ENCODE peak calls at places on chromosomes 6 and 20, in six cellular contexts. One of them, this sample, is unnamed. For H3K4me1, the result is how much of the 10 kb centered on the place peaks cover.

GRCh38 chr6:88650029-88650619 is 313.3 kb downstream of the RNGTT start:
- DNase-seq in effector memory CD4-positive, alpha-beta T cell: no peak
- DNase-seq in heart right ventricle: no peak
- DNase-seq in RWPE2: no peak
- DNase-seq in fibroblast of lung: peak
- DNase-seq in CD8-positive, alpha-beta memory T cell: no peak
- DNase-seq in this sample: no peak

GRCh38 chr6:121794630-121795029 is 359.2 kb downstream of the GJA1 start:
- DNase-seq in heart right ventricle: no peak
- DNase-seq in RWPE2: peak
- DNase-seq in effector memory CD4-positive, alpha-beta T cell: no peak
- DNase-seq in CD8-positive, alpha-beta memory T cell: no peak
- DNase-seq in fibroblast of lung: peak
- DNase-seq in this sample: no peak

GRCh38 chr6:82467338-82467737 is 103.7 kb downstream of the TPBG start:
- DNase-seq in heart right ventricle: no peak
- DNase-seq in RWPE2: no peak
- DNase-seq in effector memory CD4-positive, alpha-beta T cell: no peak
- DNase-seq in CD8-positive, alpha-beta memory T cell: no peak
- DNase-seq in fibroblast of lung: no peak
- DNase-seq in this sample: no peak

GRCh38 chr6:152246554-152247337 is 390.4 kb downstream of the SYNE1 start:
- DNase-seq in heart right ventricle: no peak
- DNase-seq in RWPE2: no peak
- DNase-seq in CD8-positive, alpha-beta memory T cell: no peak
- DNase-seq in effector memory CD4-positive, alpha-beta T cell: no peak
- DNase-seq in fibroblast of lung: peak
- DNase-seq in this sample: no peak

GRCh38 chr6:35258858-35259193 is 709 bp upstream of the ZNF76 start:
- DNase-seq in fibroblast of lung: peak
- DNase-seq in CD8-positive, alpha-beta memory T cell: peak
- DNase-seq in effector memory CD4-positive, alpha-beta T cell: no peak
- DNase-seq in heart right ventricle: no peak
- DNase-seq in RWPE2: no peak
- DNase-seq in this sample: no peak

GRCh38 chr20:57440678-57441509 is 49.7 kb downstream of the RBM38 start:
- DNase-seq in RWPE2: peak
- DNase-seq in effector memory CD4-positive, alpha-beta T cell: no peak
- DNase-seq in CD8-positive, alpha-beta memory T cell: no peak
- DNase-seq in heart right ventricle: peak
- DNase-seq in fibroblast of lung: peak
- DNase-seq in this sample: no peak

GRCh38 chr20:2051920-2052319 is 49.7 kb upstream of the STK35 start:
- DNase-seq in heart right ventricle: no peak
- DNase-seq in RWPE2: no peak
- DNase-seq in CD8-positive, alpha-beta memory T cell: no peak
- DNase-seq in effector memory CD4-positive, alpha-beta T cell: no peak
- DNase-seq in fibroblast of lung: no peak
- DNase-seq in this sample: no peak

GRCh38 chr6:127459231-127459641 is at the start of gene KIAA0408:
- DNase-seq in fibroblast of lung: peak
- DNase-seq in RWPE2: no peak
- DNase-seq in effector memory CD4-positive, alpha-beta T cell: no peak
- DNase-seq in heart right ventricle: peak
- DNase-seq in CD8-positive, alpha-beta memory T cell: no peak
- DNase-seq in this sample: no peak

GRCh38 chr6:72464791-72465691 is 156.8 kb upstream of the KCNQ5 start:
- DNase-seq in effector memory CD4-positive, alpha-beta T cell: no peak
- DNase-seq in fibroblast of lung: peak
- DNase-seq in heart right ventricle: no peak
- DNase-seq in CD8-positive, alpha-beta memory T cell: no peak
- DNase-seq in RWPE2: peak
- DNase-seq in this sample: no peak

GRCh38 chr20:60238992-60239655 is 280.9 kb downstream of the CDH26 start:
- DNase-seq in RWPE2: no peak
- DNase-seq in CD8-positive, alpha-beta memory T cell: no peak
- DNase-seq in heart right ventricle: no peak
- DNase-seq in fibroblast of lung: no peak
- DNase-seq in effector memory CD4-positive, alpha-beta T cell: no peak
- DNase-seq in this sample: no peak
- H3K27ac ChIP-seq in RWPE2: no peak
- H3K27ac ChIP-seq in CD8-positive, alpha-beta memory T cell: no peak
- H3K27ac ChIP-seq in heart right ventricle: no peak
- H3K27ac ChIP-seq in fibroblast of lung: no peak
- H3K27ac ChIP-seq in effector memory CD4-positive, alpha-beta T cell: no peak
- H3K27ac ChIP-seq in this sample: no peak

GRCh38 chr20:3231889-3232588 is 7.0 kb downstream of the SLC4A11 start:
- DNase-seq in CD8-positive, alpha-beta memory T cell: no peak
- DNase-seq in heart right ventricle: no peak
- DNase-seq in fibroblast of lung: no peak
- DNase-seq in RWPE2: peak
- DNase-seq in effector memory CD4-positive, alpha-beta T cell: no peak
- DNase-seq in this sample: no peak

GRCh38 chr20:3235661-3236324 is 3.2 kb downstream of the SLC4A11 start:
- DNase-seq in CD8-positive, alpha-beta memory T cell: no peak
- DNase-seq in heart right ventricle: no peak
- DNase-seq in RWPE2: peak
- DNase-seq in fibroblast of lung: peak
- DNase-seq in effector memory CD4-positive, alpha-beta T cell: no peak
- DNase-seq in this sample: no peak

GRCh38 chr20:3233131-3233990 is 5.6 kb downstream of the SLC4A11 start:
- DNase-seq in CD8-positive, alpha-beta memory T cell: no peak
- DNase-seq in RWPE2: peak
- DNase-seq in heart right ventricle: no peak
- DNase-seq in effector memory CD4-positive, alpha-beta T cell: no peak
- DNase-seq in fibroblast of lung: no peak
- DNase-seq in this sample: no peak

GRCh38 chr20:3231116-3231515 is 7.9 kb downstream of the SLC4A11 start:
- DNase-seq in CD8-positive, alpha-beta memory T cell: no peak
- DNase-seq in fibroblast of lung: no peak
- DNase-seq in RWPE2: peak
- DNase-seq in effector memory CD4-positive, alpha-beta T cell: no peak
- DNase-seq in heart right ventricle: no peak
- DNase-seq in this sample: no peak

DNA sequence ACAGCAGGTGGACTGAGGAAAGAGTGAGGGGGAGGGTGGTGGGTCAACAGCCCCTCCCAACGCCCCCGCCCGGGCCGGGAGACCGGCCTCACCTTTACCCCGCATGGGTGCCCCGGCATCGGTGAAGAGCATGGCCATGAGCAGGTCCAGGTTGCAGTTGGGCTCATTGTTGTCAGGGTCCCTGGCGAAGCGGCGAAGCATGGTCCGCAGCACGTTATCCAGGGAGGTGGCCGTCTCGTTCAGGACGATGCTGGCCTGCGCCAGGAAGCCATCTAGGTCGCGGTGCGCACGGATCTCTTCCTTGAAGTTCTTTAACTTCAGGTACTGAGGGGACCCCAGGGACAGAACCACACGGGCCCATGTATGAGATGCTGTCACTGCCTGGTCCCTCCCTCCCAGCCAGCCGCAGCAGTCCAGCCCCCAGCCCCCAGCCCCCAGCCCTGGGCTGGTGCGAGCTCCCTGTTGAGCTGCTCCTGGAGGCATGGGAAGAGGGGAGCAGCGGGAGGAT is 4.9 kb downstream of the SLC4A11 start:
- DNase-seq in effector memory CD4-positive, alpha-beta T cell: no peak
- DNase-seq in fibroblast of lung: no peak
- DNase-seq in CD8-positive, alpha-beta memory T cell: no peak
- DNase-seq in RWPE2: peak
- DNase-seq in heart right ventricle: no peak
- DNase-seq in this sample: no peak
- H3K4me3 ChIP-seq in effector memory CD4-positive, alpha-beta T cell: no peak
- H3K4me3 ChIP-seq in fibroblast of lung: no peak
- H3K4me3 ChIP-seq in CD8-positive, alpha-beta memory T cell: no peak
- H3K4me3 ChIP-seq in RWPE2: no peak
- H3K4me3 ChIP-seq in heart right ventricle: no peak
- H3K4me3 ChIP-seq in this sample: no peak

GRCh38 chr6:139984317-139984716 is 609.9 kb upstream of the CITED2 start:
- DNase-seq in heart right ventricle: no peak
- DNase-seq in fibroblast of lung: no peak
- DNase-seq in CD8-positive, alpha-beta memory T cell: no peak
- DNase-seq in effector memory CD4-positive, alpha-beta T cell: no peak
- DNase-seq in RWPE2: no peak
- DNase-seq in this sample: no peak
- H3K4me1 ChIP-seq in heart right ventricle: under half
- H3K4me1 ChIP-seq in fibroblast of lung: under half
- H3K4me1 ChIP-seq in CD8-positive, alpha-beta memory T cell: under half
- H3K4me1 ChIP-seq in effector memory CD4-positive, alpha-beta T cell: under half
- H3K4me1 ChIP-seq in RWPE2: under half
- H3K4me1 ChIP-seq in this sample: under half

GRCh38 chr20:19996970-19997369 is 20.2 kb upstream of the NAA20 start:
- DNase-seq in CD8-positive, alpha-beta memory T cell: no peak
- DNase-seq in fibroblast of lung: peak
- DNase-seq in heart right ventricle: no peak
- DNase-seq in RWPE2: no peak
- DNase-seq in effector memory CD4-positive, alpha-beta T cell: no peak
- DNase-seq in this sample: no peak

GRCh38 chr20:20003088-20003954 is 13.8 kb upstream of the NAA20 start:
- DNase-seq in CD8-positive, alpha-beta memory T cell: no peak
- DNase-seq in fibroblast of lung: peak
- DNase-seq in heart right ventricle: no peak
- DNase-seq in RWPE2: no peak
- DNase-seq in effector memory CD4-positive, alpha-beta T cell: no peak
- DNase-seq in this sample: peak

GRCh38 chr20:20002101-20002998 is 14.8 kb upstream of the NAA20 start:
- DNase-seq in RWPE2: no peak
- DNase-seq in effector memory CD4-positive, alpha-beta T cell: no peak
- DNase-seq in heart right ventricle: no peak
- DNase-seq in fibroblast of lung: peak
- DNase-seq in CD8-positive, alpha-beta memory T cell: no peak
- DNase-seq in this sample: no peak

GRCh38 chr20:19998990-19999705 is 18.0 kb upstream of the NAA20 start:
- DNase-seq in heart right ventricle: no peak
- DNase-seq in effector memory CD4-positive, alpha-beta T cell: no peak
- DNase-seq in fibroblast of lung: no peak
- DNase-seq in CD8-positive, alpha-beta memory T cell: no peak
- DNase-seq in RWPE2: no peak
- DNase-seq in this sample: no peak

GRCh38 chr20:20000223-20000968 is 16.8 kb upstream of the NAA20 start:
- DNase-seq in effector memory CD4-positive, alpha-beta T cell: no peak
- DNase-seq in RWPE2: no peak
- DNase-seq in heart right ventricle: no peak
- DNase-seq in fibroblast of lung: no peak
- DNase-seq in CD8-positive, alpha-beta memory T cell: no peak
- DNase-seq in this sample: no peak
- H3K27ac ChIP-seq in effector memory CD4-positive, alpha-beta T cell: no peak
- H3K27ac ChIP-seq in RWPE2: no peak
- H3K27ac ChIP-seq in heart right ventricle: no peak
- H3K27ac ChIP-seq in fibroblast of lung: no peak
- H3K27ac ChIP-seq in CD8-positive, alpha-beta memory T cell: no peak
- H3K27ac ChIP-seq in this sample: no peak

GRCh38 chr6:12450446-12450845 is 160.3 kb downstream of the EDN1 start:
- DNase-seq in RWPE2: no peak
- DNase-seq in CD8-positive, alpha-beta memory T cell: no peak
- DNase-seq in heart right ventricle: no peak
- DNase-seq in effector memory CD4-positive, alpha-beta T cell: no peak
- DNase-seq in fibroblast of lung: no peak
- DNase-seq in this sample: no peak
- H3K4me3 ChIP-seq in RWPE2: no peak
- H3K4me3 ChIP-seq in CD8-positive, alpha-beta memory T cell: no peak
- H3K4me3 ChIP-seq in heart right ventricle: no peak
- H3K4me3 ChIP-seq in effector memory CD4-positive, alpha-beta T cell: no peak
- H3K4me3 ChIP-seq in fibroblast of lung: no peak
- H3K4me3 ChIP-seq in this sample: no peak

This sample was measured in naive thymus-derived CD4-positive, alpha-beta T cell.